ENCODE peak calls at places on chromosomes 11 and 22, in nine cellular contexts. X, T, E, W, L, M, V, A and B are unnamed samples.

GRCh38 chr11:109120341-109120740 is 301.6 kb upstream of the C11orf87 start:
- DNase-seq in X (no peak), T (no peak), E (no peak), W (no peak), L (no peak), M (no peak), V (peak), A (no peak), B (no peak)

GRCh38 chr22:17375914-17376614 is 6.8 kb downstream of the CECR2 start:
- DNase-seq in X (no peak), T (no peak), E (no peak), W (no peak), L (no peak), M (no peak), V (no peak), A (no peak), B (no peak)

GRCh38 chr11:76560219-76560618 is 110.3 kb downstream of the LRRC32 start:
- DNase-seq in X (no peak), T (no peak), E (no peak), W (no peak), L (no peak), M (no peak), V (no peak), A (peak), B (no peak)

GRCh38 chr11:13207665-13208594 is 69.7 kb upstream of the BMAL1 start:
- DNase-seq in X (no peak), T (no peak), E (peak), W (peak), L (peak), M (no peak), V (peak), A (peak), B (peak)

GRCh38 chr11:7657306-7658025 is 15.8 kb downstream of the CYB5R2 start:
- DNase-seq in X (no peak), T (no peak), E (peak), W (no peak), L (peak), M (no peak), V (peak), A (peak), B (peak)

GRCh38 chr11:122365545-122366380 is 249.7 kb upstream of the BLID start:
- DNase-seq in X (no peak), T (no peak), E (no peak), W (no peak), L (no peak), M (no peak), V (no peak), A (no peak), B (no peak)

GRCh38 chr22:28247667-28248363 is 328.8 kb upstream of the PITPNB start:
- DNase-seq in X (no peak), T (no peak), E (no peak), W (no peak), L (no peak), M (no peak), V (no peak), A (no peak), B (no peak)

GRCh38 chr11:111571829-111572501 is 30.3 kb upstream of the SIK2 start:
- DNase-seq in X (no peak), T (no peak), E (peak), W (no peak), L (no peak), M (no peak), V (peak), A (no peak), B (no peak)

GRCh38 chr11:57154718-57155117 is 27.0 kb upstream of the LRRC55 start:
- DNase-seq in X (no peak), T (no peak), E (no peak), W (no peak), L (no peak), M (no peak), V (no peak), A (no peak), B (no peak)

GRCh38 chr22:19129871-19130270 is 1.2 kb upstream of the TSSK2 start:
- DNase-seq in X (no peak), T (no peak), E (no peak), W (no peak), L (no peak), M (no peak), V (no peak), A (no peak), B (no peak)

GRCh38 chr22:28882545-28882877 is 861 bp upstream of the ZNRF3 start:
- DNase-seq in X (no peak), T (no peak), E (peak), W (no peak), L (peak), M (no peak), V (peak), A (peak), B (no peak)

GRCh38 chr11:86575208-86575855 is 97.1 kb downstream of the ME3 start:
- DNase-seq in X (no peak), T (no peak), E (peak), W (no peak), L (no peak), M (no peak), V (peak), A (peak), B (no peak)

GRCh38 chr11:60756307-60757032 is at the start of gene MS4A15:
- DNase-seq in X (no peak), T (no peak), E (peak), W (no peak), L (no peak), M (no peak), V (peak), A (peak), B (no peak)